ENCODE peak calls at places on chromosomes 11 and 22, in four cellular contexts. O, P, G and X are unnamed samples.

GRCh38 chr11:64356498-64357411 is 2.2 kb upstream of the RPS6KA4 start:
- DNase-seq in G (peak; percentile 65), P (peak; percentile 40), O (peak; percentile 83), X (peak; percentile 62)

GRCh38 chr22:37358917-37359316 is 68.4 kb downstream of the ELFN2 start:
- DNase-seq in P (no peak), O (no peak), G (no peak), X (no peak)

GRCh38 chr11:92556435-92556834 is 331.8 kb downstream of the FAT3 start:
- DNase-seq in O (no peak), P (no peak), G (peak; percentile 10), X (no peak)

GRCh38 chr22:20464912-20465758 is 27.5 kb upstream of the SCARF2 start:
- DNase-seq in O (no peak), G (no peak), P (no peak), X (no peak)

GRCh38 chr11:19976281-19976941 is 183.9 kb downstream of the DBX1 start:
- DNase-seq in G (no peak), P (no peak), O (no peak), X (no peak)

GRCh38 chr11:70490208-70490607 is 91.9 kb downstream of the CTTN start:
- DNase-seq in G (no peak), P (no peak), O (no peak), X (no peak)

GRCh38 chr11:56292154-56292553 is at the start of gene OR8H1:
- DNase-seq in G (no peak), O (no peak), P (no peak), X (no peak)

GRCh38 chr11:123601136-123601535 is 53.3 kb downstream of the SCN3B start:
- DNase-seq in G (no peak), O (no peak), P (no peak), X (no peak)

GRCh38 chr11:10666976-10667892 is 26.3 kb downstream of the IRAG1 start:
- DNase-seq in G (no peak), P (no peak), O (no peak), X (no peak)

GRCh38 chr22:36385491-36386350 is 2.0 kb downstream of the MYH9 start:
- DNase-seq in P (no peak), O (no peak), G (peak; percentile 85), X (peak; percentile 38)

GRCh38 chr11:130212431-130212961 is 52.9 kb downstream of the ST14 start:
- DNase-seq in P (no peak), O (peak; percentile 41), G (no peak), X (no peak)

GRCh38 chr22:49815641-49816071 is 12.0 kb downstream of the BRD1 start:
- DNase-seq in P (no peak), G (no peak), O (no peak), X (no peak)

GRCh38 chr11:87493516-87493915 is 455.8 kb downstream of the TMEM135 start:
- DNase-seq in O (no peak), G (no peak), P (no peak), X (no peak)

GRCh38 chr11:94342250-94342649 is 37.9 kb downstream of the IZUMO1R start:
- DNase-seq in P (no peak), G (no peak), O (no peak), X (no peak)

GRCh38 chr22:24247011-24247507 is 2.2 kb upstream of the GGT5 start:
- DNase-seq in G (no peak), P (no peak), O (peak; percentile 23), X (no peak)

GRCh38 chr11:69375316-69376154 is 81.6 kb downstream of the MYEOV start:
- DNase-seq in G (no peak), P (no peak), O (no peak), X (peak; percentile 12)

GRCh38 chr22:32533265-32534068 is 58.9 kb downstream of the FBXO7 start:
- DNase-seq in O (no peak), G (no peak), P (no peak), X (no peak)

GRCh38 chr11:96643173-96643572 is 253.4 kb downstream of the JRKL start:
- DNase-seq in O (no peak), P (no peak), G (no peak), X (no peak)

GRCh38 chr11:104487035-104487775 is 323.3 kb upstream of the PDGFD start:
- DNase-seq in G (no peak), O (peak; percentile 24), P (no peak), X (peak; percentile 39)

GRCh38 chr11:13884159-13884799 is 78.2 kb upstream of the SPON1 start:
- DNase-seq in G (no peak), P (no peak), O (no peak), X (no peak)

GRCh38 chr11:115674176-115674575 is 170.0 kb upstream of the CADM1 start:
- DNase-seq in G (no peak), O (no peak), P (no peak), X (no peak)

GRCh38 chr11:65776710-65777141 is 4.0 kb downstream of the AP5B1 start:
- DNase-seq in G (no peak), P (no peak), O (no peak), X (no peak)

GRCh38 chr11:65141896-65142494 is 7.7 kb upstream of the SYVN1 start:
- DNase-seq in O (no peak), P (no peak), G (no peak), X (no peak)

GRCh38 chr11:35470616-35471015 is 51.3 kb upstream of the SLC1A2 start:
- DNase-seq in G (no peak), O (no peak), P (no peak), X (no peak)

GRCh38 chr11:104073950-104074349 is 37.5 kb downstream of the DDI1 start:
- DNase-seq in P (no peak), O (no peak), G (peak; percentile 55), X (peak; percentile 9)

GRCh38 chr11:44559207-44559943 is 6.1 kb upstream of the CD82 start:
- DNase-seq in G (peak; percentile 56), P (no peak), O (no peak), X (no peak)

GRCh38 chr11:107549253-107549953 is 16.1 kb downstream of the ALKBH8 start:
- DNase-seq in G (peak; percentile 64), O (peak; percentile 24), P (peak; percentile 35), X (peak; percentile 24)

GRCh38 chr11:1937616-1938342 is 9.4 kb upstream of the MRPL23 start:
- DNase-seq in G (no peak), O (peak; percentile 25), P (no peak), X (peak; percentile 1)

GRCh38 chr11:62974848-62975522 is 9.8 kb downstream of the SLC22A6 start:
- DNase-seq in G (peak; percentile 84), P (peak; percentile 14), O (peak; percentile 80), X (peak; percentile 84)

GRCh38 chr11:38356255-38356654 is 1758.2 kb upstream of the RAG2 start:
- DNase-seq in P (no peak), O (no peak), G (no peak), X (no peak)

GRCh38 chr22:29269230-29269604 is 1.1 kb downstream of the EWSR1 start:
- DNase-seq in P (no peak), G (peak; percentile 23), O (no peak), X (peak; percentile 33)

GRCh38 chr11:121928597-121929580 is 187.1 kb downstream of the BLID start:
- DNase-seq in G (no peak), O (no peak), P (no peak), X (no peak)

GRCh38 chr22:46610345-46610744 is 9.8 kb upstream of the GRAMD4 start:
- DNase-seq in P (no peak), G (no peak), O (no peak), X (no peak)

GRCh38 chr22:25039754-25040153 is 87.2 kb downstream of the KIAA1671 start:
- DNase-seq in O (no peak), P (no peak), G (no peak), X (no peak)

GRCh38 chr22:23220485-23221350 is 40.4 kb downstream of the BCR start:
- DNase-seq in O (no peak), G (no peak), P (no peak), X (no peak)